ENCODE peak calls at places on chromosomes 11 and 22, in six cellular contexts. One of them, this sample, is unnamed.
A peak's percentile ranks its signal among the peaks of the same experiment; 100 is the strongest.

GRCh38 chr11:110883266-110883665 is 171.0 kb upstream of the ARHGAP20 start:
- DNase-seq in CD8-positive, alpha-beta T cell: no peak
- DNase-seq in BJ: no peak
- DNase-seq in ovary: no peak
- DNase-seq in mucosa of descending colon: no peak
- DNase-seq in AG10803: peak; percentile 55
- DNase-seq in this sample: peak; percentile 50

GRCh38 chr11:44078794-44079193 is 12.7 kb downstream of the ACCS start:
- DNase-seq in BJ: no peak
- DNase-seq in ovary: no peak
- DNase-seq in AG10803: no peak
- DNase-seq in CD8-positive, alpha-beta T cell: no peak
- DNase-seq in mucosa of descending colon: no peak
- DNase-seq in this sample: no peak

GRCh38 chr22:35552186-35552842 is 11.7 kb downstream of the RASD2 start:
- DNase-seq in CD8-positive, alpha-beta T cell: peak; percentile 87
- DNase-seq in BJ: no peak
- DNase-seq in AG10803: no peak
- DNase-seq in mucosa of descending colon: peak; percentile 53
- DNase-seq in ovary: no peak
- DNase-seq in this sample: peak; percentile 35

GRCh38 chr11:22539851-22540376 is 85.7 kb downstream of the FANCF start:
- DNase-seq in AG10803: peak; percentile 41
- DNase-seq in ovary: no peak
- DNase-seq in BJ: no peak
- DNase-seq in CD8-positive, alpha-beta T cell: no peak
- DNase-seq in mucosa of descending colon: no peak
- DNase-seq in this sample: peak; percentile 57

GRCh38 chr11:2795491-2795991 is 90.0 kb downstream of the CDKN1C start:
- DNase-seq in ovary: peak; percentile 21
- DNase-seq in mucosa of descending colon: peak; percentile 16
- DNase-seq in AG10803: no peak
- DNase-seq in CD8-positive, alpha-beta T cell: no peak
- DNase-seq in BJ: no peak
- DNase-seq in this sample: no peak

GRCh38 chr22:49712195-49712791 is 115.4 kb downstream of the BRD1 start:
- DNase-seq in ovary: no peak
- DNase-seq in BJ: no peak
- DNase-seq in AG10803: no peak
- DNase-seq in CD8-positive, alpha-beta T cell: no peak
- DNase-seq in mucosa of descending colon: no peak
- DNase-seq in this sample: peak; percentile 7

GRCh38 chr11:86473991-86474833 is 99.5 kb downstream of the CCDC81 start:
- DNase-seq in BJ: no peak
- DNase-seq in ovary: no peak
- DNase-seq in CD8-positive, alpha-beta T cell: no peak
- DNase-seq in mucosa of descending colon: no peak
- DNase-seq in AG10803: peak; percentile 25
- DNase-seq in this sample: peak; percentile 43

GRCh38 chr11:10273738-10274137 is 20.3 kb downstream of the SBF2 start:
- DNase-seq in ovary: no peak
- DNase-seq in AG10803: no peak
- DNase-seq in BJ: no peak
- DNase-seq in CD8-positive, alpha-beta T cell: no peak
- DNase-seq in mucosa of descending colon: no peak
- DNase-seq in this sample: no peak

GRCh38 chr22:45686842-45687241 is 15.2 kb downstream of the ATXN10 start:
- DNase-seq in ovary: no peak
- DNase-seq in CD8-positive, alpha-beta T cell: no peak
- DNase-seq in BJ: no peak
- DNase-seq in mucosa of descending colon: no peak
- DNase-seq in AG10803: peak; percentile 72
- DNase-seq in this sample: peak; percentile 23

GRCh38 chr11:101010899-101011298 is 118.7 kb downstream of the PGR start:
- DNase-seq in BJ: no peak
- DNase-seq in AG10803: no peak
- DNase-seq in ovary: no peak
- DNase-seq in CD8-positive, alpha-beta T cell: no peak
- DNase-seq in mucosa of descending colon: no peak
- DNase-seq in this sample: no peak

GRCh38 chr11:2521681-2522630 is 77.1 kb downstream of the KCNQ1 start:
- DNase-seq in ovary: peak; percentile 10
- DNase-seq in CD8-positive, alpha-beta T cell: peak; percentile 48
- DNase-seq in AG10803: no peak
- DNase-seq in BJ: no peak
- DNase-seq in mucosa of descending colon: peak; percentile 9
- DNase-seq in this sample: no peak

GRCh38 chr11:66766681-66767080 is 37.7 kb upstream of the SPTBN2 start:
- DNase-seq in ovary: no peak
- DNase-seq in BJ: no peak
- DNase-seq in AG10803: no peak
- DNase-seq in CD8-positive, alpha-beta T cell: no peak
- DNase-seq in mucosa of descending colon: no peak
- DNase-seq in this sample: peak; percentile 9

GRCh38 chr11:33721291-33721840 is 14.9 kb downstream of the CD59 start:
- DNase-seq in AG10803: peak; percentile 76
- DNase-seq in CD8-positive, alpha-beta T cell: no peak
- DNase-seq in BJ: no peak
- DNase-seq in ovary: no peak
- DNase-seq in mucosa of descending colon: no peak
- DNase-seq in this sample: peak; percentile 48

GRCh38 chr11:11468919-11469318 is 115.9 kb upstream of the CSNK2A3 start:
- DNase-seq in mucosa of descending colon: no peak
- DNase-seq in ovary: no peak
- DNase-seq in CD8-positive, alpha-beta T cell: no peak
- DNase-seq in AG10803: no peak
- DNase-seq in BJ: no peak
- DNase-seq in this sample: peak; percentile 56

GRCh38 chr11:74162688-74163467 is 7.9 kb downstream of the C2CD3 start:
- DNase-seq in CD8-positive, alpha-beta T cell: no peak
- DNase-seq in AG10803: no peak
- DNase-seq in ovary: no peak
- DNase-seq in mucosa of descending colon: no peak
- DNase-seq in BJ: no peak
- DNase-seq in this sample: no peak

GRCh38 chr11:107076832-107077231 is 58.6 kb upstream of the GUCY1A2 start:
- DNase-seq in ovary: no peak
- DNase-seq in CD8-positive, alpha-beta T cell: no peak
- DNase-seq in AG10803: no peak
- DNase-seq in mucosa of descending colon: no peak
- DNase-seq in BJ: no peak
- DNase-seq in this sample: no peak

GRCh38 chr11:10405858-10406592 is 49.0 kb upstream of the AMPD3 start:
- DNase-seq in ovary: peak; percentile 56
- DNase-seq in AG10803: peak; percentile 88
- DNase-seq in mucosa of descending colon: no peak
- DNase-seq in BJ: no peak
- DNase-seq in CD8-positive, alpha-beta T cell: peak; percentile 58
- DNase-seq in this sample: peak; percentile 93

GRCh38 chr22:27992294-27993165 is 73.5 kb upstream of the PITPNB start:
- DNase-seq in AG10803: no peak
- DNase-seq in BJ: no peak
- DNase-seq in CD8-positive, alpha-beta T cell: peak; percentile 42
- DNase-seq in mucosa of descending colon: no peak
- DNase-seq in ovary: peak; percentile 9
- DNase-seq in this sample: no peak

GRCh38 chr22:26906464-26906863 is 249.1 kb downstream of the MIAT start:
- DNase-seq in mucosa of descending colon: no peak
- DNase-seq in AG10803: no peak
- DNase-seq in ovary: no peak
- DNase-seq in BJ: no peak
- DNase-seq in CD8-positive, alpha-beta T cell: no peak
- DNase-seq in this sample: no peak

DNA sequence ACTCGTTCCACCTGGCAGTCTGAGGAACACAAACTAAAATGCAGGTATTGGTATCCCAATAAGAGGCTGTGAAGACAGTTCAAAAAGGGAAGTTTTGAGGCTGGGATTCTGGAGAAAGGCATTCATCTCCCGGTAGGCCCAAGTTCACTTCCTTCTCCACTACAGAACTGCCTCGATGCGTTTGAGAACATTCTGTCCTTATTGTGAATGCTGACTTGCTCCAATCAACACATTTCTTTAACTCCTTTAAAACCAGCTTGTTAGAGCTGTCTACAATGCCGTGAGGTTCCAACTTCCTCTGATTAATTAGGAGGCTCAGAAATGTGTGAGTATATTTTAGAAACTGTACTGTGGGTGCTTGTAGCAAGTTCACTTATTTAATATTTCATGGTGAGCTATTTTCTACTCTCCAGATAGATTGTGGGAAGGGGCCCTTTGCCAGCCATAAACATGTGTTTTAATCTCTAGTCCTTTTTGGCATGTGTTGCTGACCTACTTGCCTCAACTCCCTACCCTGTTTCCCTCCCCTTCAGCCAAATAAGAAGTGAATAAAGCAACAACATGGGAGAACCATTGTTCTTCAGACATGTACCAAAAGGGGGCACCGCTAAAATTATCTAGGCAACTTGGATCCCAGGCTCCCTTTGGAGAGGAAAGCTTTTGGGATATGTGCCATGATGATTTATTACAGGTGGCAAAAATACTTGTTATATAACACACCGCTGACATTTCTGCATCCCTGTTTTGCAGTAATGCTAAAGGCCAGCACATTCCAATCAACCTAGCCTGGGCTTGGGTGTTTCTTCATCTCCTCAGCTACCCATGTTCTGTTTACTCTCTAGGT is 245.6 kb downstream of the BLID start:
- DNase-seq in mucosa of descending colon: no peak
- DNase-seq in CD8-positive, alpha-beta T cell: no peak
- DNase-seq in ovary: no peak
- DNase-seq in BJ: no peak
- DNase-seq in AG10803: peak; percentile 72
- DNase-seq in this sample: peak; percentile 49
- TF ChIP-seq CTCF in mucosa of descending colon: no peak
- TF ChIP-seq CTCF in CD8-positive, alpha-beta T cell: no peak
- TF ChIP-seq CTCF in ovary: no peak
- TF ChIP-seq CTCF in BJ: peak; percentile 21
- TF ChIP-seq CTCF in AG10803: peak; percentile 30
- TF ChIP-seq CTCF in this sample: no peak

GRCh38 chr22:19722915-19723164 is 499 bp upstream of the GP1BB start:
- DNase-seq in AG10803: no peak
- DNase-seq in BJ: no peak
- DNase-seq in mucosa of descending colon: no peak
- DNase-seq in ovary: no peak
- DNase-seq in CD8-positive, alpha-beta T cell: no peak
- DNase-seq in this sample: no peak
- H3K4me3 ChIP-seq in AG10803: no peak overlapping the region
- H3K4me3 ChIP-seq in BJ: no peak overlapping the region
- H3K4me3 ChIP-seq in mucosa of descending colon: no peak overlapping the region
- H3K4me3 ChIP-seq in ovary: no peak overlapping the region
- H3K4me3 ChIP-seq in CD8-positive, alpha-beta T cell: no peak overlapping the region
- H3K4me3 ChIP-seq in this sample: no peak overlapping the region

DNA sequence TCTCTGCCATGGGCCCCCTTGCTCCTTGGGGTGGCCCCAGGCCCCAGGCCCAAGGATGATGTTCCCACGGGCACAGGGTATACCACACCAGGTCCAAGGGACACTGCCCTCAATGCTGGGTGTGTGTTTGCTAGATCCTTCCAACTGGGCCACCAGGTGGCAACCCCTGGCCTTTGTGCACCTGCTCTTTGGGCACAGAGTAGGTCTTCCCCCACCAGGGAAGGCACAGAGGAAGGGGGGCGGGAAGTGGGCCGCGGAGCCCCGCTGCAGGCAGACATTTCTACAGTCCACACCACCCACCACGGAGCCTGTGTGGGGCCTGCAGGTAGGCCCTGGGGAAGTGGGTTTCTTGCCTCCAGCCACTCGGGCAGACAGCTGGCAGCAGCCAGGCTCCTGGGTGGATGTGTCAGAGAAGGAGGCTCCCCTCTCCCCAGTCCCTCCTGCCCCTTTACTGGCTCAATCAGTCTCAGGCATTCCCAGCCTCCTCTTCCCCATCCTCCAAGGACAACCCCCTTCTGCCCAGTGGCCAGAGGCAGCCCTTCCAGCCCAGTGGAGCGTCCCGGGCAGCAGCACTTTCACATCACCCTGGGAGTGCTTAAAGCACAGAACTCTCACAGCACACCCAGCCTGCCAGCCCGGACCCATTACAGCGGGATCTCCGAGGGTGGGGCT is 21.6 kb downstream of the MAFF start:
- DNase-seq in ovary: no peak
- DNase-seq in BJ: no peak
- DNase-seq in AG10803: no peak
- DNase-seq in CD8-positive, alpha-beta T cell: no peak
- DNase-seq in mucosa of descending colon: no peak
- DNase-seq in this sample: no peak
- TF ChIP-seq CTCF in ovary: no peak
- TF ChIP-seq CTCF in BJ: peak; percentile 6
- TF ChIP-seq CTCF in AG10803: no peak
- TF ChIP-seq CTCF in CD8-positive, alpha-beta T cell: no peak
- TF ChIP-seq CTCF in mucosa of descending colon: no peak
- TF ChIP-seq CTCF in this sample: no peak

GRCh38 chr11:77212314-77213007 is 84.4 kb downstream of the MYO7A start:
- DNase-seq in mucosa of descending colon: no peak
- DNase-seq in ovary: no peak
- DNase-seq in AG10803: no peak
- DNase-seq in BJ: no peak
- DNase-seq in CD8-positive, alpha-beta T cell: no peak
- DNase-seq in this sample: no peak

GRCh38 chr11:77215106-77215505 is 86.4 kb downstream of the GDPD4 start:
- DNase-seq in CD8-positive, alpha-beta T cell: no peak
- DNase-seq in mucosa of descending colon: no peak
- DNase-seq in ovary: no peak
- DNase-seq in AG10803: no peak
- DNase-seq in BJ: no peak
- DNase-seq in this sample: no peak

GRCh38 chr11:77213029-77213579 is 85.1 kb downstream of the MYO7A start:
- DNase-seq in BJ: no peak
- DNase-seq in mucosa of descending colon: no peak
- DNase-seq in AG10803: no peak
- DNase-seq in ovary: no peak
- DNase-seq in CD8-positive, alpha-beta T cell: no peak
- DNase-seq in this sample: no peak

GRCh38 chr11:77214557-77214956 is 86.5 kb downstream of the MYO7A start:
- DNase-seq in mucosa of descending colon: no peak
- DNase-seq in AG10803: no peak
- DNase-seq in BJ: no peak
- DNase-seq in ovary: no peak
- DNase-seq in CD8-positive, alpha-beta T cell: no peak
- DNase-seq in this sample: no peak

GRCh38 chr11:77213589-77214428 is 85.8 kb downstream of the MYO7A start:
- DNase-seq in CD8-positive, alpha-beta T cell: peak; percentile 43
- DNase-seq in BJ: no peak
- DNase-seq in mucosa of descending colon: no peak
- DNase-seq in AG10803: no peak
- DNase-seq in ovary: no peak
- DNase-seq in this sample: no peak
- H3K4me3 ChIP-seq in CD8-positive, alpha-beta T cell: no peak overlapping the region
- H3K4me3 ChIP-seq in BJ: no peak overlapping the region
- H3K4me3 ChIP-seq in mucosa of descending colon: no peak overlapping the region
- H3K4me3 ChIP-seq in AG10803: no peak overlapping the region
- H3K4me3 ChIP-seq in ovary: no peak overlapping the region
- H3K4me3 ChIP-seq in this sample: no peak overlapping the region

GRCh38 chr22:17268501-17269223 is 49.4 kb upstream of the ADA2 start:
- DNase-seq in CD8-positive, alpha-beta T cell: no peak
- DNase-seq in mucosa of descending colon: no peak
- DNase-seq in AG10803: no peak
- DNase-seq in ovary: no peak
- DNase-seq in BJ: no peak
- DNase-seq in this sample: no peak
- TF ChIP-seq CTCF in CD8-positive, alpha-beta T cell: no peak
- TF ChIP-seq CTCF in mucosa of descending colon: no peak
- TF ChIP-seq CTCF in AG10803: no peak
- TF ChIP-seq CTCF in ovary: no peak
- TF ChIP-seq CTCF in BJ: no peak
- TF ChIP-seq CTCF in this sample: no peak